ENCODE peak calls at places on chromosomes 13 and 19, in seven cellular contexts. V is CD4-positive, alpha-beta memory T cell; P is activated T-cell treated with anti-CD3 and anti-CD28 coated beads, Interleukin-2, amount 50 U/mL, for 72 hours; U is K562; S is AG08395; J is progenitor cell of endocrine pancreas; I is iris pigment epithelial cell. F is an unnamed sample.

GRCh38 chr13:77918391-77919261 is at the start of gene EDNRB:
- DNase-seq in V (no peak), P (peak), J (no peak), I (peak), U (no peak), S (peak), F (peak)

GRCh38 chr19:932647-933552 is 7.1 kb downstream of the ARID3A start:
- DNase-seq in I (peak), V (peak), S (peak), U (no peak), P (no peak), J (no peak), F (peak)

GRCh38 chr13:73096173-73097117 is 37.6 kb downstream of the KLF5 start:
- DNase-seq in S (no peak), J (no peak), U (peak), V (no peak), P (no peak), I (no peak), F (peak)

GRCh38 chr13:114227528-114227927 is 7.2 kb upstream of the CDC16 start:
- DNase-seq in I (no peak), U (no peak), S (no peak), P (no peak), V (no peak), J (no peak), F (no peak)

GRCh38 chr19:56978023-56978565 is 137.6 kb upstream of the PEG3 start:
- DNase-seq in I (no peak), S (no peak), U (no peak), J (no peak), V (no peak), P (no peak), F (no peak)

GRCh38 chr19:46221981-46222610 is 7.4 kb upstream of the IGFL1 start:
- DNase-seq in S (peak), P (no peak), U (no peak), V (no peak), J (no peak), I (peak), F (peak)

GRCh38 chr13:95298971-95299627 is 2.2 kb downstream of the ABCC4 start:
- DNase-seq in V (no peak), S (no peak), I (peak), P (peak), J (no peak), U (no peak), F (peak)

GRCh38 chr13:100633461-100633860 is 41.1 kb downstream of the TMTC4 start:
- DNase-seq in V (no peak), P (no peak), I (peak), J (no peak), U (no peak), S (peak), F (peak)

GRCh38 chr13:32409561-32410440 is 18.1 kb downstream of the N4BP2L1 start:
- DNase-seq in S (peak), U (no peak), I (peak), P (no peak), V (no peak), J (no peak), F (peak)

GRCh38 chr13:114054830-114055439 is 77.5 kb downstream of the RASA3 start:
- DNase-seq in U (no peak), P (no peak), V (no peak), I (no peak), J (no peak), S (no peak), F (no peak)

GRCh38 chr13:33204130-33204927 is 81.2 kb downstream of the STARD13 start:
- DNase-seq in P (no peak), V (no peak), I (peak), S (peak), U (no peak), J (no peak), F (peak)

GRCh38 chr19:7871530-7872305 is 2.5 kb downstream of the PRR36 start:
- DNase-seq in J (peak), I (peak), U (peak), S (peak), V (peak), P (peak), F (peak)

GRCh38 chr19:2856457-2857055 is 10.6 kb upstream of the ZNF556 start:
- DNase-seq in J (no peak), V (peak), P (no peak), U (no peak), S (no peak), I (no peak), F (no peak)

GRCh38 chr13:50129923-50130685 is 114.9 kb downstream of the KCNRG start:
- DNase-seq in P (no peak), U (no peak), V (peak), I (peak), J (no peak), S (peak), F (peak)

GRCh38 chr13:60759499-60759898 is 362.5 kb downstream of the TDRD3 start:
- DNase-seq in S (no peak), J (no peak), U (no peak), V (no peak), I (peak), P (no peak), F (peak)

GRCh38 chr13:85040176-85040660 is 759.0 kb downstream of the SLITRK6 start:
- DNase-seq in S (no peak), P (no peak), V (no peak), I (no peak), U (no peak), J (no peak), F (no peak)

GRCh38 chr19:55437410-55437809 is 5.7 kb downstream of the SHISA7 start:
- DNase-seq in V (no peak), U (peak), I (peak), J (peak), S (peak), P (no peak), F (peak)

GRCh38 chr19:5567360-5567970 is at the start of gene TINCR:
- DNase-seq in V (no peak), J (no peak), I (no peak), S (no peak), P (no peak), U (no peak), F (no peak)

GRCh38 chr13:97133955-97134354 is 88.2 kb upstream of the MBNL2 start:
- DNase-seq in J (no peak), P (no peak), S (no peak), I (no peak), V (no peak), U (no peak), F (no peak)

GRCh38 chr13:26679411-26679810 is 81.2 kb downstream of the GPR12 start:
- DNase-seq in I (peak), J (no peak), V (no peak), U (no peak), S (peak), P (no peak), F (peak)

GRCh38 chr19:52923782-52924593 is 760 bp upstream of the ZNF888 start:
- DNase-seq in P (no peak), S (no peak), J (no peak), V (no peak), U (peak), I (peak), F (peak)

GRCh38 chr13:27952931-27953670 is 16.0 kb downstream of the CDX2 start:
- DNase-seq in I (no peak), P (no peak), U (no peak), J (no peak), S (no peak), V (no peak), F (no peak)

GRCh38 chr13:21683034-21683733 is 12.3 kb downstream of the FGF9 start:
- DNase-seq in U (no peak), J (no peak), S (peak), I (peak), V (no peak), P (no peak), F (peak)

GRCh38 chr13:95288899-95289500 is 12.3 kb downstream of the ABCC4 start:
- DNase-seq in I (peak), V (no peak), U (no peak), J (no peak), S (no peak), P (no peak), F (no peak)

GRCh38 chr13:47858678-47859050 is 142.4 kb downstream of the SUCLA2 start:
- DNase-seq in V (no peak), U (no peak), P (no peak), I (peak), J (no peak), S (peak), F (peak)

GRCh38 chr19:52592301-52592700 is 22.2 kb downstream of the ZNF701 start:
- DNase-seq in J (no peak), I (no peak), S (no peak), V (no peak), P (no peak), U (no peak), F (no peak)

GRCh38 chr13:50320297-50320862 is 305.1 kb downstream of the KCNRG start:
- DNase-seq in I (peak), U (no peak), P (no peak), S (peak), J (no peak), V (no peak), F (peak)

GRCh38 chr13:37058801-37059135 is 720 bp downstream of the SUPT20H start:
- DNase-seq in U (peak), V (no peak), P (peak), I (peak), S (peak), J (no peak), F (peak)

GRCh38 chr19:33773704-33774624 is 22.7 kb upstream of the KCTD15 start:
- DNase-seq in S (no peak), V (no peak), U (no peak), P (no peak), I (no peak), J (no peak), F (no peak)

GRCh38 chr13:48542581-48543341 is 9.9 kb upstream of the RCBTB2 start:
- DNase-seq in U (no peak), I (peak), J (no peak), P (no peak), V (no peak), S (no peak), F (peak)

GRCh38 chr19:31085125-31085524 is 264.1 kb downstream of the TSHZ3 start:
- DNase-seq in J (no peak), U (no peak), V (no peak), S (no peak), P (no peak), I (no peak), F (no peak)

GRCh38 chr13:109704771-109705628 is 81.4 kb downstream of the IRS2 start:
- DNase-seq in V (no peak), J (no peak), P (no peak), S (no peak), U (no peak), I (peak), F (peak)

F was measured in fibroblast of lung.